ENCODE peak calls at places on chromosomes 16 and 17, in five cellular contexts. One of them, this sample, is unnamed.

GRCh38 chr17:27338536-27338985 is 44.6 kb downstream of the WSB1 start:
- DNase-seq in H9: no peak
- DNase-seq in spleen: no peak
- DNase-seq in HCT116: no peak
- DNase-seq in tibial artery: peak
- DNase-seq in this sample: no peak

GRCh38 chr17:1532836-1533602 is 16.6 kb upstream of the INPP5K start:
- DNase-seq in HCT116: no peak
- DNase-seq in H9: peak
- DNase-seq in tibial artery: no peak
- DNase-seq in spleen: no peak
- DNase-seq in this sample: no peak

GRCh38 chr17:62017496-62017895 is 47.6 kb downstream of the MED13 start:
- DNase-seq in spleen: no peak
- DNase-seq in HCT116: no peak
- DNase-seq in tibial artery: no peak
- DNase-seq in H9: no peak
- DNase-seq in this sample: no peak

GRCh38 chr17:32323784-32324590 is 18.0 kb downstream of the C17orf75 start:
- DNase-seq in tibial artery: no peak
- DNase-seq in H9: no peak
- DNase-seq in spleen: peak
- DNase-seq in HCT116: no peak
- DNase-seq in this sample: peak

GRCh38 chr16:14562691-14563491 is 67.2 kb downstream of the PARN start:
- DNase-seq in HCT116: no peak
- DNase-seq in tibial artery: no peak
- DNase-seq in H9: no peak
- DNase-seq in spleen: no peak
- DNase-seq in this sample: peak

GRCh38 chr17:63519972-63520882 is 2.9 kb upstream of the KCNH6 start:
- DNase-seq in tibial artery: no peak
- DNase-seq in H9: no peak
- DNase-seq in HCT116: no peak
- DNase-seq in spleen: no peak
- DNase-seq in this sample: no peak

GRCh38 chr16:4426021-4426684 is 485 bp downstream of the DNAJA3 start:
- DNase-seq in spleen: no peak
- DNase-seq in tibial artery: no peak
- DNase-seq in H9: no peak
- DNase-seq in HCT116: no peak
- DNase-seq in this sample: no peak

GRCh38 chr17:18176152-18176551 is 7.5 kb upstream of the ALKBH5 start:
- DNase-seq in spleen: no peak
- DNase-seq in H9: no peak
- DNase-seq in HCT116: no peak
- DNase-seq in tibial artery: no peak
- DNase-seq in this sample: no peak

GRCh38 chr17:76673729-76674128 is 30.2 kb upstream of the ST6GALNAC1 start:
- DNase-seq in HCT116: no peak
- DNase-seq in spleen: no peak
- DNase-seq in H9: no peak
- DNase-seq in tibial artery: no peak
- DNase-seq in this sample: no peak

GRCh38 chr17:1058423-1059130 is 61.6 kb downstream of the TIMM22 start:
- DNase-seq in HCT116: peak
- DNase-seq in H9: peak
- DNase-seq in tibial artery: no peak
- DNase-seq in spleen: peak
- DNase-seq in this sample: peak

GRCh38 chr16:53465606-53466290 is 31.5 kb downstream of the RBL2 start:
- DNase-seq in spleen: no peak
- DNase-seq in HCT116: peak
- DNase-seq in tibial artery: no peak
- DNase-seq in H9: no peak
- DNase-seq in this sample: peak

GRCh38 chr16:56354746-56355145 is 70.6 kb downstream of the AMFR start:
- DNase-seq in HCT116: no peak
- DNase-seq in spleen: peak
- DNase-seq in H9: no peak
- DNase-seq in tibial artery: peak
- DNase-seq in this sample: no peak

GRCh38 chr17:31309525-31309924 is 4.3 kb downstream of the EVI2B start:
- DNase-seq in H9: no peak
- DNase-seq in HCT116: no peak
- DNase-seq in tibial artery: no peak
- DNase-seq in spleen: no peak
- DNase-seq in this sample: no peak

GRCh38 chr17:57672205-57672632 is 72.9 kb downstream of the CCDC182 start:
- DNase-seq in tibial artery: peak
- DNase-seq in spleen: peak
- DNase-seq in H9: no peak
- DNase-seq in HCT116: no peak
- DNase-seq in this sample: peak

GRCh38 chr16:83771306-83771942 is 36.4 kb upstream of the HSBP1 start:
- DNase-seq in HCT116: no peak
- DNase-seq in tibial artery: peak
- DNase-seq in H9: no peak
- DNase-seq in spleen: no peak
- DNase-seq in this sample: no peak

GRCh38 chr16:72850863-72851262 is 197.1 kb downstream of the ZFHX3 start:
- DNase-seq in H9: no peak
- DNase-seq in tibial artery: peak
- DNase-seq in spleen: no peak
- DNase-seq in HCT116: no peak
- DNase-seq in this sample: no peak

GRCh38 chr16:48081656-48082055 is 74.1 kb downstream of the ABCC12 start:
- DNase-seq in spleen: no peak
- DNase-seq in HCT116: no peak
- DNase-seq in tibial artery: no peak
- DNase-seq in H9: no peak
- DNase-seq in this sample: peak

GRCh38 chr16:65119905-65120341 is 1.9 kb downstream of the CDH11 start:
- DNase-seq in HCT116: no peak
- DNase-seq in spleen: no peak
- DNase-seq in H9: no peak
- DNase-seq in tibial artery: no peak
- DNase-seq in this sample: no peak

GRCh38 chr17:82985973-82986372 is 93.4 kb upstream of the METRNL start:
- DNase-seq in HCT116: no peak
- DNase-seq in spleen: peak
- DNase-seq in H9: peak
- DNase-seq in tibial artery: no peak
- DNase-seq in this sample: no peak

GRCh38 chr17:81535007-81535328 is 6.8 kb downstream of the FSCN2 start:
- DNase-seq in H9: no peak
- DNase-seq in tibial artery: no peak
- DNase-seq in spleen: no peak
- DNase-seq in HCT116: no peak
- DNase-seq in this sample: no peak

GRCh38 chr17:74542166-74542565 is 3.7 kb downstream of the CD300C start:
- DNase-seq in HCT116: no peak
- DNase-seq in spleen: no peak
- DNase-seq in tibial artery: no peak
- DNase-seq in H9: no peak
- DNase-seq in this sample: no peak

GRCh38 chr16:919658-920631 is 50.8 kb downstream of the LMF1 start:
- DNase-seq in HCT116: no peak
- DNase-seq in H9: no peak
- DNase-seq in spleen: peak
- DNase-seq in tibial artery: no peak
- DNase-seq in this sample: no peak

GRCh38 chr16:3781421-3781820 is 64.1 kb upstream of the TRAP1 start:
- DNase-seq in tibial artery: no peak
- DNase-seq in spleen: no peak
- DNase-seq in H9: no peak
- DNase-seq in HCT116: no peak
- DNase-seq in this sample: peak

GRCh38 chr17:76824103-76824502 is 44.1 kb upstream of the MGAT5B start:
- DNase-seq in HCT116: no peak
- DNase-seq in spleen: no peak
- DNase-seq in H9: no peak
- DNase-seq in tibial artery: no peak
- DNase-seq in this sample: no peak

GRCh38 chr17:19724501-19725420 is 8.4 kb upstream of the SLC47A2 start:
- DNase-seq in H9: peak
- DNase-seq in spleen: peak
- DNase-seq in tibial artery: peak
- DNase-seq in HCT116: no peak
- DNase-seq in this sample: peak

GRCh38 chr17:54992797-54993639 is 24.5 kb downstream of the STXBP4 start:
- DNase-seq in H9: no peak
- DNase-seq in HCT116: peak
- DNase-seq in spleen: no peak
- DNase-seq in tibial artery: no peak
- DNase-seq in this sample: peak

GRCh38 chr17:54996441-54996840 is 27.9 kb downstream of the STXBP4 start:
- DNase-seq in tibial artery: no peak
- DNase-seq in spleen: no peak
- DNase-seq in H9: no peak
- DNase-seq in HCT116: no peak
- DNase-seq in this sample: no peak

GRCh38 chr17:54991567-54991966 is 23.0 kb downstream of the STXBP4 start:
- DNase-seq in tibial artery: no peak
- DNase-seq in HCT116: no peak
- DNase-seq in H9: no peak
- DNase-seq in spleen: no peak
- DNase-seq in this sample: no peak
- TF ChIP-seq CTCF in tibial artery: no peak
- TF ChIP-seq CTCF in HCT116: no peak
- TF ChIP-seq CTCF in H9: no peak
- TF ChIP-seq CTCF in spleen: no peak
- TF ChIP-seq CTCF in this sample: no peak

GRCh38 chr16:22634913-22635312 is 124.2 kb downstream of the NPIPB5 start:
- DNase-seq in H9: peak
- DNase-seq in spleen: no peak
- DNase-seq in HCT116: no peak
- DNase-seq in tibial artery: no peak
- DNase-seq in this sample: no peak

GRCh38 chr16:22633794-22634193 is 123.1 kb downstream of the NPIPB5 start:
- DNase-seq in HCT116: no peak
- DNase-seq in H9: no peak
- DNase-seq in spleen: no peak
- DNase-seq in tibial artery: no peak
- DNase-seq in this sample: no peak

GRCh38 chr16:22633280-22633679 is 122.6 kb downstream of the NPIPB5 start:
- DNase-seq in spleen: no peak
- DNase-seq in HCT116: no peak
- DNase-seq in H9: no peak
- DNase-seq in tibial artery: no peak
- DNase-seq in this sample: no peak

GRCh38 chr16:22635345-22635744 is 124.7 kb downstream of the NPIPB5 start:
- DNase-seq in H9: peak
- DNase-seq in HCT116: no peak
- DNase-seq in spleen: no peak
- DNase-seq in tibial artery: no peak
- DNase-seq in this sample: no peak

DNA sequence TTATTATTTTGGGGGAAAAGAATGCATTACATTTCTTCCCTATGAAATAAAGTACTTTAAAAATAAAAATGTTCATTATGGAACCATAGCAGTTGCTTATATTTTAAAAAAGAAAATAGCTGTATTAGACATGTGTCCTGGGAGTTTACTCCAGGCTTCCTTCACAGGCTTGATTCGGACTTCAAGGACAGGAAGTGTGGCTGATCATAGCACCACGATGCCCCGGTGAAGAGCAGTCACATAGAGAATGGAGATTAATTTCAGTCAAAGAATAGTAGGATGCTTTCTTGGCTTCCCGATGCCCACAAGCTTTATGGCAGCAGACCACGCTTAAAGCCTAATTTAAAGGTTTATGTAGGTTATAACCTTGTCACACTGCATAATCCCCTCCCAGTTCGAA is 125.1 kb downstream of the NPIPB5 start:
- DNase-seq in spleen: no peak
- DNase-seq in H9: peak
- DNase-seq in HCT116: no peak
- DNase-seq in tibial artery: no peak
- DNase-seq in this sample: no peak
- H3K27ac ChIP-seq in spleen: no peak
- H3K27ac ChIP-seq in H9: peak
- H3K27ac ChIP-seq in HCT116: no peak
- H3K27ac ChIP-seq in tibial artery: no peak
- H3K27ac ChIP-seq in this sample: no peak

GRCh38 chr17:7176870-7177209 is 2.3 kb downstream of the ASGR1 start:
- DNase-seq in spleen: no peak
- DNase-seq in tibial artery: no peak
- DNase-seq in HCT116: no peak
- DNase-seq in H9: peak
- DNase-seq in this sample: no peak

GRCh38 chr17:7175363-7175733 is 3.8 kb downstream of the ASGR1 start:
- DNase-seq in spleen: no peak
- DNase-seq in HCT116: no peak
- DNase-seq in H9: no peak
- DNase-seq in tibial artery: no peak
- DNase-seq in this sample: no peak

GRCh38 chr17:7176107-7176851 is 2.9 kb downstream of the ASGR1 start:
- DNase-seq in tibial artery: no peak
- DNase-seq in HCT116: no peak
- DNase-seq in H9: no peak
- DNase-seq in spleen: no peak
- DNase-seq in this sample: no peak

GRCh38 chr17:7174603-7175362 is 4.4 kb downstream of the ASGR1 start:
- DNase-seq in HCT116: no peak
- DNase-seq in tibial artery: no peak
- DNase-seq in spleen: no peak
- DNase-seq in H9: no peak
- DNase-seq in this sample: no peak

GRCh38 chr17:7173687-7174602 is 5.2 kb downstream of the ASGR1 start:
- DNase-seq in HCT116: no peak
- DNase-seq in spleen: peak
- DNase-seq in tibial artery: peak
- DNase-seq in H9: peak
- DNase-seq in this sample: peak
- TF ChIP-seq CTCF in HCT116: no peak
- TF ChIP-seq CTCF in spleen: no peak
- TF ChIP-seq CTCF in tibial artery: no peak
- TF ChIP-seq CTCF in H9: peak
- TF ChIP-seq CTCF in this sample: no peak

GRCh38 chr17:58699771-58700170 is 7.4 kb downstream of the RAD51C start:
- DNase-seq in HCT116: no peak
- DNase-seq in spleen: no peak
- DNase-seq in H9: no peak
- DNase-seq in tibial artery: no peak
- DNase-seq in this sample: no peak

GRCh38 chr17:58703137-58703846 is 10.9 kb downstream of the RAD51C start:
- DNase-seq in H9: no peak
- DNase-seq in spleen: no peak
- DNase-seq in HCT116: no peak
- DNase-seq in tibial artery: no peak
- DNase-seq in this sample: peak

GRCh38 chr17:58703887-58704286 is 11.5 kb downstream of the RAD51C start:
- DNase-seq in spleen: no peak
- DNase-seq in tibial artery: no peak
- DNase-seq in HCT116: no peak
- DNase-seq in H9: no peak
- DNase-seq in this sample: no peak

GRCh38 chr17:58702045-58702476 is 9.7 kb downstream of the RAD51C start:
- DNase-seq in HCT116: no peak
- DNase-seq in tibial artery: no peak
- DNase-seq in H9: no peak
- DNase-seq in spleen: no peak
- DNase-seq in this sample: no peak

GRCh38 chr17:58702708-58703107 is 10.3 kb downstream of the RAD51C start:
- DNase-seq in tibial artery: no peak
- DNase-seq in H9: no peak
- DNase-seq in HCT116: no peak
- DNase-seq in spleen: no peak
- DNase-seq in this sample: no peak
- H3K27ac ChIP-seq in tibial artery: no peak
- H3K27ac ChIP-seq in H9: no peak
- H3K27ac ChIP-seq in HCT116: no peak
- H3K27ac ChIP-seq in spleen: no peak
- H3K27ac ChIP-seq in this sample: no peak